ENCODE peak calls at places on chromosomes 1 and 21, in five cellular contexts. J is CD8-positive, alpha-beta T cell; U is pancreas; Y is tibial nerve; M is WTC11. C is an unnamed sample.
A peak's percentile ranks its signal among the peaks of the same experiment; 100 is the strongest.

GRCh38 chr1:115706774-115707425 is 61.6 kb downstream of the CASQ2 start:
- DNase-seq in J (no peak), U (no peak), Y (no peak), M (no peak), C (no peak)

GRCh38 chr1:195584870-195585624 is 1023.2 kb downstream of the KCNT2 start:
- DNase-seq in J (no peak), U (no peak), Y (no peak), M (peak; percentile 29), C (no peak)

GRCh38 chr21:33022828-33023573 is 2.7 kb upstream of the OLIG2 start:
- DNase-seq in J (no peak), U (no peak), Y (no peak), M (no peak), C (no peak)

GRCh38 chr1:106798991-106799390 is 257.5 kb upstream of the PRMT6 start:
- DNase-seq in J (no peak), U (no peak), Y (no peak), M (no peak), C (no peak)

GRCh38 chr1:220684890-220685289 is 5.3 kb upstream of the C1orf115 start:
- DNase-seq in J (no peak), U (no peak), Y (no peak), M (no peak), C (no peak)

GRCh38 chr1:58156124-58156468 is 390.4 kb downstream of the OMA1 start:
- DNase-seq in J (no peak), U (no peak), Y (no peak), M (no peak), C (no peak)

GRCh38 chr21:42674351-42674940 is 21.0 kb downstream of the PDE9A start:
- DNase-seq in J (no peak), U (no peak), Y (no peak), M (peak; percentile 76), C (peak; percentile 70)

GRCh38 chr1:18818036-18818435 is 41.4 kb downstream of the TAS1R2 start:
- DNase-seq in J (no peak), U (no peak), Y (no peak), M (no peak), C (no peak)

GRCh38 chr1:234938114-234938513 is 190.5 kb downstream of the TOMM20 start:
- DNase-seq in J (no peak), U (no peak), Y (no peak), M (no peak), C (no peak)

GRCh38 chr1:37284053-37284452 is 190.3 kb upstream of the ZC3H12A start:
- DNase-seq in J (no peak), U (no peak), Y (no peak), M (no peak), C (no peak)

GRCh38 chr1:202648822-202649221 is 61.4 kb downstream of the SYT2 start:
- DNase-seq in J (no peak), U (no peak), Y (no peak), M (no peak), C (no peak)

GRCh38 chr1:225713281-225713680 is 60.4 kb upstream of the ENAH start:
- DNase-seq in J (no peak), U (no peak), Y (no peak), M (no peak), C (no peak)

GRCh38 chr1:54671985-54672608 is 30.5 kb downstream of the MROH7 start:
- DNase-seq in J (peak; percentile 66), U (peak; percentile 9), Y (no peak), M (peak; percentile 86), C (no peak)

GRCh38 chr1:30763654-30764248 is 6.2 kb upstream of the LAPTM5 start:
- DNase-seq in J (no peak), U (no peak), Y (no peak), M (no peak), C (no peak)

GRCh38 chr1:246214708-246215504 is 292.2 kb downstream of the SMYD3 start:
- DNase-seq in J (no peak), U (no peak), Y (peak; percentile 40), M (no peak), C (no peak)

GRCh38 chr1:215539803-215540575 is 27.1 kb upstream of the KCTD3 start:
- DNase-seq in J (no peak), U (no peak), Y (peak; percentile 10), M (no peak), C (no peak)

GRCh38 chr1:233020441-233020840 is 70.0 kb downstream of the NTPCR start:
- DNase-seq in J (no peak), U (peak; percentile 11), Y (no peak), M (no peak), C (no peak)

GRCh38 chr1:96416111-96416595 is 305.4 kb upstream of the PTBP2 start:
- DNase-seq in J (no peak), U (no peak), Y (peak; percentile 22), M (no peak), C (no peak)

GRCh38 chr1:66327582-66327981 is 206.4 kb upstream of the SGIP1 start:
- DNase-seq in J (no peak), U (no peak), Y (no peak), M (no peak), C (no peak)

GRCh38 chr1:185373813-185374524 is 56.9 kb upstream of the IVNS1ABP start:
- DNase-seq in J (no peak), U (no peak), Y (no peak), M (no peak), C (no peak)

GRCh38 chr1:24978383-24979032 is 48.4 kb upstream of the RUNX3 start:
- DNase-seq in J (no peak), U (no peak), Y (no peak), M (no peak), C (no peak)

GRCh38 chr1:236692722-236693121 is 6.4 kb downstream of the ACTN2 start:
- DNase-seq in J (no peak), U (no peak), Y (no peak), M (no peak), C (no peak)

GRCh38 chr1:180343931-180344406 is 113.9 kb downstream of the LHX4 start:
- DNase-seq in J (no peak), U (no peak), Y (peak; percentile 48), M (no peak), C (no peak)

GRCh38 chr1:117803318-117803717 is 126.1 kb downstream of the GDAP2 start:
- DNase-seq in J (no peak), U (no peak), Y (no peak), M (no peak), C (no peak)

GRCh38 chr1:201198598-201198997 is 8.0 kb downstream of the IGFN1 start:
- DNase-seq in J (no peak), U (no peak), Y (no peak), M (no peak), C (no peak)

GRCh38 chr1:30183895-30184294 is 539.5 kb downstream of the MATN1 start:
- DNase-seq in J (no peak), U (no peak), Y (no peak), M (no peak), C (no peak)

GRCh38 chr1:218348628-218349185 is 3.6 kb downstream of the TGFB2 start:
- DNase-seq in J (no peak), U (no peak), Y (no peak), M (no peak), C (no peak)

GRCh38 chr1:204448321-204448964 is 36.8 kb upstream of the PPP1R15B start:
- DNase-seq in J (no peak), U (no peak), Y (no peak), M (no peak), C (no peak)

GRCh38 chr1:23478896-23479790 is 4.8 kb downstream of the ASAP3 start:
- DNase-seq in J (no peak), U (peak; percentile 86), Y (peak; percentile 85), M (no peak), C (no peak)

DNA sequence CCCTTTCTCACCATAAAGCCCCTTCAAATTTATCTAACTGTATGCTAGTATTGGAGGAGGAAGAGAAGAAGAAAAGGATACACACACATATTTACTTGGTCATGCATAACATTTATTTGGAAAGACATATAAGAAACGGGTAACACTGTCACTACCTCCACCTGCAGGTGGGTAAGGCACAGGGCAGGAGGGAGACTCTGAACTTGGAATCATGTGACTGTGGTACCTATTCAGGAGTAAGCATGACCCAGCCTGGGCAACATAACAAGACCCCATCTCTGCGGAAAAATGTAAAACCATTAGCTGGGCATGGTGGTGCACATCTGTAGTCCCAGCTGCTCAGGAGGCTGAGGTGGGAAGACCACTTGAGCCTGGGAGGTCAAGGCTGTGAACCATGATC is 1.4 kb upstream of the PADI6 start:
- DNase-seq in J (no peak), U (no peak), Y (no peak), M (no peak), C (no peak)
- TF ChIP-seq CTCF in J (no peak), U (no peak), Y (no peak), M (peak; percentile 23), C (no peak)

DNA sequence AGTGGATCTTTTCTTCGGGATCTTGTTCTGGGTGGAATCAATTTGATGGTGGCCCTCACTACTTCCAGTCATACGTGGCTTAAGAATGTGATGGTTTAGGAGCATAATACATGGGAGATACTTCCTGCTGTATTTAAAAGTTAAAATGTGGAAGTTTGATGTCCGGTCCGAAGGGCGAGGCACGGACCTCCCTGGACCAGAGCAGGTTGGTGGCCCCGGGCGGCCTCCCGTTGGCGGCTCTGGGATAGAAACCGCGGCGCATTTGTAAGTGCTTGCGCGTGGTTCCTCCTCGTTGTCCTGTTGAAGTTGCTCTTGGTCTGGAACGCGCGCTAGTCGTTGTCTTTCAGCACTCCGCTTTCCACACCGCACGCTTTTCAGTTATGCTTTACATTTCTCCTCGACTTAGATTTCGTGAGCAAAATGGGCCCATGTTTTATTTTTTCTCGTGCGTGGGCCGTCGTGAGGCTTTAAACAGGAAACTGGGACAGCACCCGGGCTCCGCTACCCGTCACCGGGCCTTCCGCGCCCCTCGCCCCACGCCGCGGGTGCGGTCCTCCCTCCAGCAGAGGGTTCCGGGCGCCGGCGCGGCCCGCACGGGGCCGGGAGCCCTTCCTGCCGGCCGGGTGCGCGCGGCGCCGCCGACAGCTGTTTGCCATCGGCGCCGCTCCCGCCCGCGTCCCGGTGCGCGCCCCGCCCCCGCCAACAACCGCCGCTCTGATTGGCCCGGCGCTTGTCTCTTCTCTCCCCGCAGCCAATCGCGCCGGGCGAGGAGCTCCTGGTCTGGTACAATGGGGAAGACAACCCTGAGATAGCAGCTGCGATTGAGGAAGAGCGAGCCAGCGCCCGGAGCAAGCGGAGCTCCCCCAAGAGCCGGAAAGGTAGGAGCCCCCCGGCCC is 48.9 kb downstream of the PRDM2 start:
- DNase-seq in J (peak; percentile 95), U (peak; percentile 94), Y (peak; percentile 97), M (peak; percentile 94), C (peak; percentile 96)
- TF ChIP-seq CTCF in J (no peak), U (no peak), Y (no peak), M (no peak), C (no peak)

DNA sequence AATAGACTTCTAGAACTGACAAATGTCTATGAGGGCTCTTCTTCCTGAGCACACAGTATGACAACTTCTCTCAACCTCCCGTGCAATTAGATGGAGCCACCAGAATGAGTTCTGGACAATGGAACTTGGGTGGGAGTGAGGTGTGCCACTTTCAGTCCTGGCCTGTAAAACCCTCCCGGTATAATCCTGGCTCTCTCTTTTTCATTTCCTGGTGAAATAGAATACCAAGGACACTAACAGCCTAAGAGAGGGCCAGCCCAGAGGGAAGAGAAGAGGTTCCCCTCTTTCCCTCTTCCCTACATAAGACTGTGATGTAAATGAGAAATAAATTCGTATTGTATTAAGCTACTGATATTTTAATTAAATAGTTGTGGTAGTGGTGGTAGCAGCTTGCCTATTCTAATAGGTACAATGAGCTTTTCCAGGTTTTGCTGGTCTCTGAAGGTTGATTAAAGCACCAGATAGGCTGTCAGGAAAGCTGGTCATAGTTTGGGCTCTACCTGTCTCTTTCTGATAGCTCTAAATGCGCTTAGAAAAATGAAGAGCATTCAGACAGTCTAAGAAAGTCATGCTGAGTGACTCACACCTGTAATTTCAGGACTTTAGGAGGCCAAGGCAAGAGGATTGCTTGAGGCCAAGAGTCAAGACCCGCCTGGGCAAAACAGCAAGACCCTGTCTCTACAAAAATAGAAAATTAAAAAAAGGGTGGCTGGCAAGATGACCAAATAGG is 108.6 kb upstream of the ZNF644 start:
- DNase-seq in J (no peak), U (no peak), Y (no peak), M (no peak), C (no peak)
- TF ChIP-seq CTCF in J (no peak), U (no peak), Y (no peak), M (no peak), C (no peak)

GRCh38 chr1:198212675-198213074 is 55.9 kb downstream of the NEK7 start:
- DNase-seq in J (no peak), U (no peak), Y (no peak), M (no peak), C (no peak)
- TF ChIP-seq CTCF in J (no peak), U (no peak), Y (no peak), M (no peak), C (no peak)